ENCODE peak calls at places on chromosome X, in eight cellular contexts. One of them, this sample, is unnamed.

GRCh38 chrX:115968436-115969252 is 201.9 kb upstream of the AGTR2 start:
- DNase-seq in AG08396: no peak
- DNase-seq in cardiac muscle cell: peak
- DNase-seq in A549: peak
- DNase-seq in right atrium auricular region: peak
- DNase-seq in activated gamma-delta T cell treated with anti-CD3 and anti-CD28 coated beads, Interleukin-2, amount 50 U/mL, for 16 hours: no peak
- DNase-seq in activated T-helper 1 cell treated with anti-CD3 and anti-CD28 coated beads, Interleukin-2, amount 50 U/mL, for 16 hours: no peak
- DNase-seq in AG04450: no peak
- DNase-seq in this sample: no peak

GRCh38 chrX:72609313-72609712 is 36.7 kb upstream of the HDAC8 start:
- DNase-seq in AG08396: no peak
- DNase-seq in cardiac muscle cell: no peak
- DNase-seq in A549: peak
- DNase-seq in right atrium auricular region: no peak
- DNase-seq in activated gamma-delta T cell treated with anti-CD3 and anti-CD28 coated beads, Interleukin-2, amount 50 U/mL, for 16 hours: no peak
- DNase-seq in activated T-helper 1 cell treated with anti-CD3 and anti-CD28 coated beads, Interleukin-2, amount 50 U/mL, for 16 hours: no peak
- DNase-seq in AG04450: no peak
- DNase-seq in this sample: peak

GRCh38 chrX:102833136-102833535 is 103.9 kb upstream of the RAB40AL start:
- DNase-seq in AG08396: no peak
- DNase-seq in cardiac muscle cell: no peak
- DNase-seq in A549: no peak
- DNase-seq in right atrium auricular region: no peak
- DNase-seq in activated gamma-delta T cell treated with anti-CD3 and anti-CD28 coated beads, Interleukin-2, amount 50 U/mL, for 16 hours: no peak
- DNase-seq in activated T-helper 1 cell treated with anti-CD3 and anti-CD28 coated beads, Interleukin-2, amount 50 U/mL, for 16 hours: no peak
- DNase-seq in AG04450: no peak
- DNase-seq in this sample: no peak

GRCh38 chrX:9349572-9350259 is 115.1 kb upstream of the TBL1X start:
- DNase-seq in AG08396: no peak
- DNase-seq in cardiac muscle cell: no peak
- DNase-seq in A549: no peak
- DNase-seq in right atrium auricular region: no peak
- DNase-seq in activated gamma-delta T cell treated with anti-CD3 and anti-CD28 coated beads, Interleukin-2, amount 50 U/mL, for 16 hours: no peak
- DNase-seq in activated T-helper 1 cell treated with anti-CD3 and anti-CD28 coated beads, Interleukin-2, amount 50 U/mL, for 16 hours: no peak
- DNase-seq in AG04450: peak
- DNase-seq in this sample: no peak

GRCh38 chrX:129980540-129981206 is 1.8 kb upstream of the BCORL1 start:
- DNase-seq in AG08396: no peak
- DNase-seq in cardiac muscle cell: peak
- DNase-seq in A549: no peak
- DNase-seq in right atrium auricular region: no peak
- DNase-seq in activated gamma-delta T cell treated with anti-CD3 and anti-CD28 coated beads, Interleukin-2, amount 50 U/mL, for 16 hours: no peak
- DNase-seq in activated T-helper 1 cell treated with anti-CD3 and anti-CD28 coated beads, Interleukin-2, amount 50 U/mL, for 16 hours: no peak
- DNase-seq in AG04450: no peak
- DNase-seq in this sample: no peak

GRCh38 chrX:154444001-154444754 is at the start of gene FAM50A:
- DNase-seq in AG08396: peak
- DNase-seq in cardiac muscle cell: peak
- DNase-seq in A549: peak
- DNase-seq in right atrium auricular region: peak
- DNase-seq in activated gamma-delta T cell treated with anti-CD3 and anti-CD28 coated beads, Interleukin-2, amount 50 U/mL, for 16 hours: peak
- DNase-seq in activated T-helper 1 cell treated with anti-CD3 and anti-CD28 coated beads, Interleukin-2, amount 50 U/mL, for 16 hours: peak
- DNase-seq in AG04450: no peak
- DNase-seq in this sample: peak

GRCh38 chrX:74925210-74926088 is at the start of gene NEXMIF:
- DNase-seq in AG08396: peak
- DNase-seq in cardiac muscle cell: peak
- DNase-seq in A549: peak
- DNase-seq in right atrium auricular region: no peak
- DNase-seq in activated gamma-delta T cell treated with anti-CD3 and anti-CD28 coated beads, Interleukin-2, amount 50 U/mL, for 16 hours: no peak
- DNase-seq in activated T-helper 1 cell treated with anti-CD3 and anti-CD28 coated beads, Interleukin-2, amount 50 U/mL, for 16 hours: no peak
- DNase-seq in AG04450: no peak
- DNase-seq in this sample: no peak

GRCh38 chrX:16633754-16634153 is 16.2 kb upstream of the S100G start:
- DNase-seq in AG08396: no peak
- DNase-seq in cardiac muscle cell: no peak
- DNase-seq in A549: no peak
- DNase-seq in right atrium auricular region: no peak
- DNase-seq in activated gamma-delta T cell treated with anti-CD3 and anti-CD28 coated beads, Interleukin-2, amount 50 U/mL, for 16 hours: no peak
- DNase-seq in activated T-helper 1 cell treated with anti-CD3 and anti-CD28 coated beads, Interleukin-2, amount 50 U/mL, for 16 hours: no peak
- DNase-seq in AG04450: no peak
- DNase-seq in this sample: peak

GRCh38 chrX:50805316-50805715 is 8.7 kb downstream of the SHROOM4 start:
- DNase-seq in AG08396: no peak
- DNase-seq in cardiac muscle cell: peak
- DNase-seq in A549: no peak
- DNase-seq in right atrium auricular region: no peak
- DNase-seq in activated gamma-delta T cell treated with anti-CD3 and anti-CD28 coated beads, Interleukin-2, amount 50 U/mL, for 16 hours: no peak
- DNase-seq in activated T-helper 1 cell treated with anti-CD3 and anti-CD28 coated beads, Interleukin-2, amount 50 U/mL, for 16 hours: no peak
- DNase-seq in AG04450: no peak
- DNase-seq in this sample: no peak

GRCh38 chrX:122579521-122579920 is 604.6 kb upstream of the GRIA3 start:
- DNase-seq in AG08396: no peak
- DNase-seq in cardiac muscle cell: no peak
- DNase-seq in A549: no peak
- DNase-seq in right atrium auricular region: no peak
- DNase-seq in activated gamma-delta T cell treated with anti-CD3 and anti-CD28 coated beads, Interleukin-2, amount 50 U/mL, for 16 hours: no peak
- DNase-seq in activated T-helper 1 cell treated with anti-CD3 and anti-CD28 coated beads, Interleukin-2, amount 50 U/mL, for 16 hours: no peak
- DNase-seq in AG04450: no peak
- DNase-seq in this sample: no peak

GRCh38 chrX:54044126-54044876 is at the start of gene PHF8:
- DNase-seq in AG08396: peak
- DNase-seq in cardiac muscle cell: peak
- DNase-seq in A549: peak
- DNase-seq in right atrium auricular region: peak
- DNase-seq in activated gamma-delta T cell treated with anti-CD3 and anti-CD28 coated beads, Interleukin-2, amount 50 U/mL, for 16 hours: peak
- DNase-seq in activated T-helper 1 cell treated with anti-CD3 and anti-CD28 coated beads, Interleukin-2, amount 50 U/mL, for 16 hours: peak
- DNase-seq in AG04450: peak
- DNase-seq in this sample: peak